ENCODE peak calls at places on chromosomes 6 and 20, in eight cellular contexts. F is stomach, X is transverse colon, C is testis, Y is suprapubic skin, B is gastrocnemius medialis, O is A549, M is HepG2. T is an unnamed sample.

GRCh38 chr6:15166121-15166520 is 79.7 kb upstream of the JARID2 start:
- DNase-seq in M (no peak), F (no peak), X (no peak), Y (no peak), O (no peak), C (no peak), B (no peak), T (no peak)

GRCh38 chr20:25047766-25048165 is 10.2 kb downstream of the ACSS1 start:
- DNase-seq in F (peak), C (no peak), Y (peak), O (no peak), B (peak), M (no peak), X (peak), T (no peak)

GRCh38 chr20:57289401-57290177 is 23.1 kb upstream of the BMP7 start:
- DNase-seq in B (no peak), M (no peak), C (no peak), F (no peak), Y (no peak), O (no peak), X (no peak), T (no peak)

GRCh38 chr6:154257074-154257473 is 99.5 kb downstream of the IPCEF1 start:
- DNase-seq in X (no peak), M (no peak), B (no peak), C (no peak), Y (no peak), F (no peak), O (no peak), T (no peak)

GRCh38 chr6:37141291-37142046 is 28.5 kb upstream of the PIM1 start:
- DNase-seq in O (no peak), B (no peak), M (no peak), C (no peak), X (no peak), F (no peak), Y (no peak), T (no peak)

GRCh38 chr6:15429146-15430110 is 183.6 kb downstream of the JARID2 start:
- DNase-seq in M (peak), O (no peak), Y (no peak), X (no peak), F (no peak), B (no peak), C (no peak), T (no peak)

GRCh38 chr20:38216736-38217595 is 43.6 kb downstream of the KIAA1755 start:
- DNase-seq in O (no peak), X (no peak), F (no peak), M (no peak), C (no peak), B (no peak), Y (no peak), T (no peak)

GRCh38 chr20:8033447-8033846 is 13.9 kb upstream of the TMX4 start:
- DNase-seq in O (no peak), B (no peak), X (no peak), M (no peak), F (no peak), Y (no peak), C (no peak), T (no peak)

GRCh38 chr6:89482136-89482535 is 49.2 kb downstream of the ANKRD6 start:
- DNase-seq in B (no peak), Y (no peak), M (no peak), C (no peak), X (no peak), F (no peak), O (no peak), T (no peak)

GRCh38 chr20:14536738-14537137 is 199.3 kb upstream of the FLRT3 start:
- DNase-seq in B (no peak), X (no peak), F (no peak), C (no peak), Y (no peak), O (no peak), M (no peak), T (no peak)

GRCh38 chr6:1757133-1757532 is 147.4 kb downstream of the FOXC1 start:
- DNase-seq in F (no peak), X (no peak), B (no peak), Y (no peak), O (no peak), M (no peak), C (no peak), T (peak)

GRCh38 chr6:133973109-133973971 is 20.3 kb downstream of the TBPL1 start:
- DNase-seq in C (no peak), F (no peak), X (no peak), Y (no peak), O (peak), M (peak), B (no peak), T (no peak)

GRCh38 chr6:159969921-159970320 is 1.0 kb downstream of the IGF2R start:
- DNase-seq in M (peak), X (peak), F (peak), C (peak), O (peak), Y (peak), B (peak), T (no peak)

GRCh38 chr6:153167907-153168306 is 36.8 kb upstream of the RGS17 start:
- DNase-seq in O (peak), X (no peak), F (no peak), Y (no peak), C (no peak), B (no peak), M (no peak), T (no peak)

GRCh38 chr6:130431346-130431745 is 65.5 kb downstream of the TMEM200A start:
- DNase-seq in C (no peak), X (no peak), O (no peak), B (no peak), M (no peak), F (no peak), Y (no peak), T (no peak)

GRCh38 chr6:51818520-51819022 is 268.8 kb downstream of the PKHD1 start:
- DNase-seq in B (no peak), X (no peak), Y (no peak), F (no peak), M (no peak), C (no peak), O (no peak), T (no peak)

GRCh38 chr6:14397518-14397901 is 279.9 kb downstream of the CD83 start:
- DNase-seq in X (no peak), F (no peak), C (no peak), B (no peak), O (no peak), M (no peak), Y (no peak), T (no peak)

GRCh38 chr6:143018955-143019354 is 41.7 kb upstream of the AIG1 start:
- DNase-seq in Y (no peak), M (no peak), O (no peak), X (no peak), C (no peak), F (no peak), B (no peak), T (no peak)

GRCh38 chr20:55478739-55479450 is 526.4 kb downstream of the CBLN4 start:
- DNase-seq in Y (no peak), C (no peak), O (no peak), F (no peak), M (no peak), X (no peak), B (no peak), T (no peak)

DNA sequence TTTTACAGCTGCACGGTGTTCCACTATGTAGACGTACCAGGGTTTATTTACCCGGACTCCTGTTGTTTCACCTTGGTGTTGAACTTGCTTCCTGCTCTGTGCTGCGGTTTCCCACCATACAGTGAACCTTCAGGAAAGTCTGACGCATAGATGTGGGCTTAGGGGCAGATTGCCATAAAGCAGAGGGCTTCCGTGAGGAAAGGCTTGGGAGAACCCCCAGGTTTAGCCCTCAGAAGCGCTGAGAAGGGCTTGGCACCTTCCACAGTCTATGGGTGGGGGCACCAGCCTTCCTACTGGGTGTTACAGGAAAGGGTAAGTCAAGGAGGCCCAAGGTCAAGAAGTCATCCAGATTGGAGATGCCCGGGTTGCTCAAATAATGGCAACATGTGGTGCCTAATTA is 19.2 kb upstream of the MRPS18A start:
- DNase-seq in M (peak), C (no peak), X (no peak), B (no peak), O (no peak), F (no peak), Y (no peak), T (no peak)
- H3K4me3 ChIP-seq in M (no peak), C (no peak), X (no peak), B (no peak), O (no peak), F (no peak), Y (no peak), T (no peak)

GRCh38 chr6:26234421-26235239 is 130.4 kb upstream of the BTN3A2 start:
- DNase-seq in F (peak), X (peak), M (no peak), O (peak), Y (no peak), B (peak), C (peak), T (peak)

GRCh38 chr6:26235240-26235730 is 129.7 kb upstream of the BTN3A2 start:
- DNase-seq in C (no peak), Y (no peak), X (no peak), M (no peak), F (no peak), O (no peak), B (no peak), T (no peak)

GRCh38 chr6:26232950-26233607 is 131.9 kb upstream of the BTN3A2 start:
- DNase-seq in Y (no peak), O (no peak), F (no peak), X (no peak), C (no peak), M (no peak), B (no peak), T (no peak)

GRCh38 chr6:26232306-26232949 is 132.6 kb upstream of the BTN3A2 start:
- DNase-seq in B (no peak), C (no peak), O (no peak), F (no peak), X (no peak), Y (no peak), M (no peak), T (no peak)

GRCh38 chr6:26233608-26234420 is 131.2 kb upstream of the BTN3A2 start:
- DNase-seq in C (peak), O (no peak), B (peak), X (peak), F (peak), Y (peak), M (no peak), T (peak)
- TF ChIP-seq POLR2A in C (no peak), O (peak), B (peak), X (no peak), F (no peak), Y (no peak), M (no peak), T (no peak)

GRCh38 chr6:62283359-62283758 is 2.7 kb downstream of the KHDRBS2 start:
- DNase-seq in M (no peak), B (no peak), Y (no peak), F (no peak), X (no peak), C (no peak), O (no peak), T (no peak)

GRCh38 chr6:62283828-62284411 is 2.1 kb downstream of the KHDRBS2 start:
- DNase-seq in O (peak), Y (no peak), B (no peak), X (no peak), F (no peak), M (peak), C (peak), T (no peak)

GRCh38 chr6:62285612-62286469 is at the start of gene KHDRBS2:
- DNase-seq in Y (peak), O (peak), X (peak), B (peak), F (peak), M (peak), C (peak), T (peak)

GRCh38 chr6:62286470-62286843 is 432 bp upstream of the KHDRBS2 start:
- DNase-seq in O (no peak), F (no peak), M (no peak), B (no peak), C (no peak), X (no peak), Y (no peak), T (no peak)

GRCh38 chr6:62284725-62285124 is 1.3 kb downstream of the KHDRBS2 start:
- DNase-seq in X (no peak), B (no peak), C (no peak), M (no peak), O (no peak), Y (no peak), F (no peak), T (no peak)
- H3K4me3 ChIP-seq in X (no peak), B (no peak), C (no peak), M (no peak), O (no peak), Y (no peak), F (no peak), T (no peak)

GRCh38 chr20:50165687-50166554 is 12.4 kb upstream of the PEDS1 start:
- DNase-seq in M (peak), O (peak), B (peak), Y (peak), X (peak), C (peak), F (peak), T (peak)
- TF ChIP-seq POLR2A in M (peak), O (no peak), B (peak), Y (no peak), X (peak), C (no peak), F (no peak), T (no peak)

DNA sequence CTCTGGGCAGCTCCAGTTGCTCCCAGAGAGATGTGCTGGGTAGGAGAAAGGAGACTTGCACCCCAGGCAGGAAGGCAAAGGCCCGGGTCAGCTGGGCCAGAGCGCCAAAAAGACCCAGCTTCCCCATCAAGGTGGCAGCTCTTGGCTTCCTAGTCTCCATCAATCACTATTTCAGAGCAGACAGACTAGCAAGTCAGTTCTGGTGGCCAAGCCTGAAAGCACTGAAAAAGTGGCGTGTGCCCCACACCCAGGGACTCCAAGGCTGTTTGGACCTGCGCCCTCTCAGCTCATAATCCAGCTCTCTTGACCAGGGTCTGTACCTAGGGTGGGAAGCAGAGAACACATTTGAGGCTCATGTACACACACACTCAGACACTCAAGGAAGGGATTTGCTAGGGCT is 3.7 kb downstream of the MAFB start:
- DNase-seq in C (no peak), F (no peak), B (no peak), O (no peak), M (no peak), X (no peak), Y (no peak), T (no peak)
- H3K4me3 ChIP-seq in C (no peak), F (peak), B (peak), O (no peak), M (no peak), X (peak), Y (peak), T (peak)

GRCh38 chr20:44690781-44691423 is 24.3 kb upstream of the CCN5 start:
- DNase-seq in M (no peak), O (no peak), B (peak), C (peak), F (no peak), X (no peak), Y (no peak), T (no peak)

GRCh38 chr20:44693625-44694024 is 21.5 kb upstream of the CCN5 start:
- DNase-seq in O (no peak), X (no peak), B (no peak), C (no peak), Y (no peak), F (no peak), M (no peak), T (no peak)

GRCh38 chr20:44689809-44690208 is 25.4 kb upstream of the CCN5 start:
- DNase-seq in C (no peak), X (no peak), B (no peak), O (no peak), F (no peak), Y (no peak), M (no peak), T (no peak)

GRCh38 chr20:44692932-44693476 is 22.2 kb upstream of the CCN5 start:
- DNase-seq in Y (peak), F (peak), X (peak), O (peak), M (peak), C (peak), B (peak), T (peak)

GRCh38 chr20:44691424-44692423 is 23.4 kb upstream of the CCN5 start:
- DNase-seq in B (peak), Y (peak), X (no peak), C (peak), F (no peak), M (no peak), O (no peak), T (no peak)
- TF ChIP-seq POLR2A in B (no peak), Y (no peak), X (no peak), C (no peak), F (no peak), M (no peak), O (no peak), T (no peak)

DNA sequence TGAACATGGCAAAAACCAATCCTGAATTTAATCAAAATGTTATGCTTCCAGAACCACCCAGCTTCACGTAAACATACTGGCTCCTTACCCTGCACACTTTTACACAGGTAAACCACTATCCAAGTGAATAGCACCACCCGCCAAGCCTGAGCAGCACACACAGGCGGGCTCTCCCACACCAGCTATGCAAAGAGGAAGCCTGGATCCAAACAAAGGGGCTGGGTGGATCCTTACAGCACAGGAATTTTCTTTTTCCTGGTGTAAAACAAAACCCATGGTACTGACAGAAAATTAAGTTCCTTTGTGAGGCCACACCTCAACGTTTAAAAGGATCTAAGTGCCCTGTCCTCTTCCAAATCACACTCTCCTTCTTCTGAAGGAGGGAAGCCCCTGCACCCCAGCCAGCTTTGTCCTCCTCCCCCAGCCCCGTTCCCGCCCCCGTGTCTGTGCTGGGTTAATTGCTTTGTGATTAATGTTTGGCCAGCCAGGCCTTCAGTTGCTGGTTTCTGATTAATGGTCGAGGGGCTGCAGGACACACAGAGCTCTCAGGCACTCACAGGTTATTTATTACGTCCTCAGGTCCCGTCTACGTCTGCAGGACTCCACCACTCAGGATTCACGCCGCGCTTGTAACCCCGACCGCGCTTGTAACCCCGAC is 6.1 kb downstream of the DACT2 start:
- DNase-seq in B (no peak), C (no peak), O (no peak), F (no peak), X (peak), Y (no peak), M (peak), T (no peak)
- H3K4me3 ChIP-seq in B (no peak), C (no peak), O (no peak), F (no peak), X (no peak), Y (no peak), M (no peak), T (no peak)

T was measured in breast epithelium.